ENCODE peak calls at places on chromosomes 11 and 22, in nine cellular contexts. L is PC-3; U is kidney; R is H1; Q is CD4-positive, alpha-beta memory T cell; J is lower lobe of right lung; Z is heart left ventricle; X is CD8-positive, alpha-beta T cell; G is CD8-positive, alpha-beta memory T cell. D is an unnamed sample. For H3K36me3, the result is how much of the 10 kb centered on the place peaks cover.

GRCh38 chr11:92295175-92296137 is 70.8 kb downstream of the FAT3 start:
- DNase-seq in U (no peak), G (no peak), X (no peak), Q (no peak), J (no peak), Z (no peak), R (no peak), L (peak), D (no peak)

GRCh38 chr11:27716850-27717249 is 16.6 kb upstream of the BDNF start:
- DNase-seq in G (no peak), J (no peak), Q (no peak), R (no peak), U (no peak), L (peak), Z (no peak), X (no peak), D (no peak)

GRCh38 chr22:40218723-40219294 is 41.1 kb downstream of the TNRC6B start:
- DNase-seq in L (no peak), X (no peak), U (no peak), G (no peak), R (no peak), J (no peak), Q (no peak), Z (no peak), D (no peak)

GRCh38 chr22:49972163-49973017 is 11.8 kb downstream of the PIM3 start:
- DNase-seq in R (peak), L (no peak), G (no peak), Q (no peak), X (no peak), U (peak), J (peak), Z (peak), D (no peak)

GRCh38 chr11:87239001-87239400 is 201.3 kb downstream of the TMEM135 start:
- DNase-seq in Q (no peak), R (no peak), L (no peak), U (no peak), X (no peak), G (no peak), Z (no peak), J (no peak), D (no peak)

GRCh38 chr22:30245985-30246901 is at the start of gene LIF:
- DNase-seq in L (no peak), X (peak), Z (no peak), G (peak), J (no peak), R (peak), U (no peak), Q (peak), D (no peak)

GRCh38 chr11:66278396-66279091 is 569 bp downstream of the CNIH2 start:
- DNase-seq in U (no peak), X (no peak), Q (no peak), Z (no peak), R (no peak), L (peak), J (no peak), G (no peak), D (no peak)

GRCh38 chr22:37803195-37803635 is 4.5 kb upstream of the GCAT start:
- DNase-seq in X (no peak), J (no peak), G (no peak), Z (no peak), U (no peak), R (no peak), L (no peak), Q (no peak), D (no peak)

GRCh38 chr11:94728541-94728940 is 39.6 kb upstream of the AMOTL1 start:
- DNase-seq in J (no peak), X (no peak), G (no peak), Q (no peak), U (no peak), R (no peak), Z (no peak), L (peak), D (no peak)

GRCh38 chr11:1401656-1402221 is 12.0 kb downstream of the BRSK2 start:
- DNase-seq in U (peak), L (peak), Q (peak), G (no peak), X (peak), J (peak), Z (peak), R (peak), D (no peak)

GRCh38 chr11:110317516-110317932 is 21.1 kb upstream of the RDX start:
- DNase-seq in G (no peak), R (no peak), J (no peak), X (no peak), Q (no peak), L (peak), Z (peak), U (no peak), D (no peak)

GRCh38 chr22:40714514-40714966 is 35.3 kb downstream of the MCHR1 start:
- DNase-seq in G (no peak), Q (no peak), L (peak), J (no peak), Z (no peak), R (peak), U (no peak), X (no peak), D (no peak)

GRCh38 chr11:61730222-61730994 is 22.0 kb upstream of the MYRF start:
- DNase-seq in Z (no peak), L (peak), R (no peak), J (no peak), U (peak), Q (no peak), X (no peak), G (no peak), D (no peak)

GRCh38 chr11:134535029-134536025 is 123.3 kb upstream of the B3GAT1 start:
- DNase-seq in R (peak), U (peak), Z (peak), L (no peak), X (no peak), J (no peak), Q (no peak), G (no peak), D (no peak)

GRCh38 chr22:35971418-35972119 is 57.1 kb downstream of the RBFOX2 start:
- DNase-seq in R (no peak), U (no peak), L (no peak), J (no peak), G (no peak), Z (peak), Q (no peak), X (no peak), D (no peak)

GRCh38 chr22:20131856-20132685 is 467 bp downstream of the ZDHHC8 start:
- DNase-seq in X (no peak), Z (no peak), J (peak), R (no peak), U (no peak), L (no peak), Q (peak), G (no peak), D (no peak)

GRCh38 chr22:35961480-35961902 is 67.1 kb downstream of the RBFOX2 start:
- DNase-seq in G (no peak), U (peak), Q (no peak), R (peak), J (no peak), Z (peak), L (no peak), X (no peak), D (no peak)

GRCh38 chr11:32396331-32396730 is 39.0 kb downstream of the WT1 start:
- DNase-seq in U (no peak), R (no peak), X (no peak), Q (no peak), Z (no peak), L (no peak), J (no peak), G (no peak), D (no peak)

GRCh38 chr22:49997932-49998717 is 14.4 kb downstream of the IL17REL start:
- DNase-seq in R (no peak), G (no peak), L (no peak), Z (no peak), U (peak), Q (no peak), J (peak), X (no peak), D (no peak)

GRCh38 chr11:29184939-29185890 is 831.6 kb downstream of the KCNA4 start:
- DNase-seq in Q (no peak), G (no peak), Z (no peak), X (no peak), U (no peak), R (no peak), L (peak), J (no peak), D (no peak)

GRCh38 chr11:71076525-71077304 is 175.7 kb downstream of the SHANK2 start:
- DNase-seq in Q (no peak), G (no peak), L (no peak), R (no peak), J (no peak), X (no peak), Z (no peak), U (no peak), D (no peak)

GRCh38 chr11:59463176-59463575 is 6.4 kb downstream of the OR4D6 start:
- DNase-seq in R (no peak), Q (no peak), G (no peak), J (no peak), U (no peak), L (peak), X (no peak), Z (no peak), D (no peak)

GRCh38 chr11:37973926-37974325 is 1375.9 kb upstream of the RAG2 start:
- DNase-seq in R (no peak), X (no peak), L (no peak), U (no peak), J (no peak), Z (no peak), Q (no peak), G (no peak), D (no peak)

GRCh38 chr11:74683941-74684481 is 47.2 kb downstream of the CHRDL2 start:
- DNase-seq in U (peak), Q (no peak), X (no peak), Z (no peak), J (peak), R (peak), L (peak), G (no peak), D (no peak)

GRCh38 chr22:19039448-19039780 is 82.8 kb downstream of the DGCR2 start:
- DNase-seq in J (peak), X (no peak), L (no peak), G (no peak), Z (no peak), R (no peak), Q (no peak), U (peak), D (no peak)

GRCh38 chr11:78022397-78023396 is at the start of gene KCTD14:
- DNase-seq in U (peak), X (no peak), Z (no peak), J (peak), L (no peak), G (no peak), R (peak), Q (no peak), D (no peak)

GRCh38 chr22:37880668-37881440 is 25.2 kb upstream of the MICALL1 start:
- DNase-seq in J (no peak), X (no peak), R (no peak), Z (no peak), U (peak), G (no peak), Q (no peak), L (peak), D (no peak)

GRCh38 chr11:62548545-62549335 is 2.1 kb upstream of the AHNAK start:
- DNase-seq in R (no peak), X (no peak), Q (no peak), J (no peak), G (no peak), U (no peak), L (peak), Z (peak), D (no peak)

GRCh38 chr11:116972692-116973091 is 125.5 kb downstream of the SIK3 start:
- DNase-seq in R (no peak), U (no peak), J (no peak), G (no peak), X (no peak), L (no peak), Q (no peak), Z (no peak), D (no peak)

GRCh38 chr11:29432719-29433325 is 584.0 kb downstream of the KCNA4 start:
- DNase-seq in Q (no peak), R (no peak), U (no peak), L (peak), G (no peak), J (no peak), X (no peak), Z (no peak), D (no peak)

GRCh38 chr11:131692961-131693360 is 322.5 kb downstream of the NTM start:
- DNase-seq in J (no peak), G (no peak), Q (no peak), X (no peak), Z (no peak), U (no peak), L (no peak), R (no peak), D (no peak)

DNA sequence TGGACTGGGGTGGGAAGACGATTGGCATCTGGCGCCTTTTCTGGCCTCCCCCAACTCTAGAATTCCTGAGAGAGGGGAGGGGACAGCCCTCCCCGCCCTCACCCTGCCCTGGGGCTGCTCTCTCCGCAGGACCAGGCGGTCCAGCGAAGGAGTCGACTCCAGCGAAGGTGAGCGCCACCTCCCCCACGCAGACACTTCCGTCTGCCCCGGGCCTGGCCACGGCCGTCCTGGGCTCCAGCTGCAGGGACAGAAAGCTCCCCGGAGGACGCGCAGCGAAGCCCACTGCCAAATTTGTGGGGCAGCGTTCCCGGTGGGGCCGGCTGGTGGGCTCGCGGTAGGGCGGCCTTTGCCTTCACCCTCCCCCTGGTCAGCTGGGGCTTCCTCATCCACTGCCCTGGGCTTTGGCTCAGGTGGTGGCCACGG is 670 bp downstream of the SSH3 start:
- DNase-seq in Q (peak), J (peak), G (peak), R (peak), X (peak), Z (peak), L (peak), U (peak), D (no peak)
- H3K27ac ChIP-seq in Q (peak), J (peak), G (no peak), R (no peak), X (no peak), Z (peak), L (peak), U (no peak), D (peak)

GRCh38 chr22:45855961-45856360 is 121.0 kb downstream of the WNT7B start:
- DNase-seq in Z (no peak), Q (no peak), G (no peak), X (no peak), R (no peak), L (no peak), J (no peak), U (no peak), D (no peak)

GRCh38 chr22:45846952-45847351 is 130.0 kb downstream of the WNT7B start:
- DNase-seq in G (no peak), R (no peak), L (no peak), U (no peak), X (no peak), Z (no peak), Q (no peak), J (no peak), D (no peak)

GRCh38 chr22:45857519-45857918 is 119.4 kb downstream of the WNT7B start:
- DNase-seq in L (no peak), J (no peak), Q (no peak), G (no peak), R (no peak), X (no peak), U (no peak), Z (no peak), D (no peak)

GRCh38 chr22:45848904-45849303 is 128.1 kb downstream of the WNT7B start:
- DNase-seq in X (no peak), Q (no peak), R (no peak), G (no peak), U (no peak), L (no peak), J (no peak), Z (no peak), D (no peak)

GRCh38 chr22:45852826-45853225 is 124.1 kb downstream of the WNT7B start:
- DNase-seq in X (no peak), R (no peak), L (no peak), G (no peak), U (no peak), J (no peak), Q (no peak), Z (no peak), D (no peak)
- H3K36me3 ChIP-seq in X (under half), R (under half), L (under half), G (under half), U (under half), J (under half), Q (under half), Z (under half), D (under half)

DNA sequence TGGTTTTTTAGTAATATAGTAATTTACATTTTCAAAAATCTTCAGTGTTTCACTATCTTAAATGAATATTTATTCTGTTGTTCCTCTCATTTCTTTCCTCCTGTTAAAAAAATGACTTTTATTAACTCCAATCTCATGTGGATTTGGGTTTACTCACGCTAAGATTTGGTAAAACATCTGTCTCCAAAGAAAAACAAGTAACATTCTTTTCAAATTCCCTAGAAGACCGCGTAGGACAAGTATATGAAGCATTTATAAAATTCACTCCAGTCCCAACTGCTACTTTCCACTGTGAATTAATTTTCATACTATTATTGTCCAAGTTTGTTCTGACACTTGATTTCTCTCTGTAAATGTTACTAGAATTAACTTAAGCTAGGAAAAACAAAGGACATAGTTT is 26.2 kb downstream of the SBF2 start:
- DNase-seq in X (no peak), L (no peak), J (no peak), U (no peak), R (no peak), G (no peak), Z (no peak), Q (no peak), D (no peak)
- H3K27ac ChIP-seq in X (no peak), L (no peak), J (no peak), U (no peak), R (no peak), G (no peak), Z (no peak), Q (no peak), D (no peak)

GRCh38 chr22:32396255-32396654 is 15.8 kb downstream of the RTCB start:
- DNase-seq in L (no peak), U (no peak), J (no peak), Q (no peak), R (no peak), Z (no peak), X (no peak), G (no peak), D (no peak)

GRCh38 chr22:32401486-32401885 is 10.6 kb downstream of the RTCB start:
- DNase-seq in U (no peak), L (no peak), G (no peak), R (no peak), Q (no peak), J (no peak), X (no peak), Z (no peak), D (no peak)

GRCh38 chr22:32395107-32395506 is 16.9 kb downstream of the RTCB start:
- DNase-seq in L (no peak), Z (no peak), G (no peak), R (no peak), X (no peak), Q (no peak), J (no peak), U (no peak), D (no peak)

DNA sequence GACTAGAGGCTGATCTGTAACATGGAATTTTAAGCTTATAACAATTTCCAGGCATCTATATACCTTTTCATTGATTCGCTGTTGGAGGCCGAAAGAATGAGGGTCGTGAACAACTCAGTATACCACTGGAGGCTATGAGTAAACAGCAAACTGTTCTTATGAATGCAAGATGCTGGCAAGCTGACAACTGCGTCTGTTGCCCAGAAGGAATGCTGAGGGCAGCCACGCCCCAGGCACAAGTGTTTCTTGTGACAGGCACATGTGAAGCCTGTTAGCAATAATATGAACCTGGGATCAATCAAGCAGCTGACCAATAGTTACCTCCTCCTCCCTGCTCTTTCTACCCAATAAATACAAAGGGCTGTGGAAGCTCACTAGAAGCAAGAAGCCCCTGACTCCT is 15.3 kb downstream of the RTCB start:
- DNase-seq in Z (no peak), L (peak), R (no peak), J (peak), G (no peak), X (no peak), Q (no peak), U (no peak), D (no peak)
- H3K36me3 ChIP-seq in Z (half or more), L (under half), R (half or more), J (half or more), G (half or more), X (half or more), Q (half or more), U (half or more), D (half or more)

DNA sequence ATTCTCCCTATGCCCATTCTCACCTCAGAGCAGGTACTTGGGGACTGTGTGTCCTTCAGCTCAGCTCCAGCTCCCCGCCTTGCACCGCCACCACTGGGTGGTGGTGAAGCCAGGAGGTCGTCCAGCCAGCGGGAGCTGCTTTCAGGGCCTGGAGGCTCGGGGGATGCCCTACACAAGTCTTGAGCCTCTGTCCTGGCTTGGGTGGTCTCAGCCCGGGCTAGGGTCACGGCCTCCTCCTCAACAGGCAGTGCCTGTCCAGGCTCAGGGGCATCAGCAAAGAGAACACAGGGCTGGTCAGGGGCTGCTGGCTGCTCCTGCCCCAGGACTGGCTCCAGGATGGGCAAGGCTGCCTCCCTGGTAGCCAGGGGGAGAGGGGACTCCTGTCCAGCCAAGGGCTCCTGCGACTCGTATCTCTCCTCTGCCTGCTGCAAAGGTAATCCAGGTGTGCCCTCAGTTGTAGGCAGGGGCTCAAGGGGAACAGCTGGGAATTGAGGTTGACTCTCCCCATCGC is 12.2 kb downstream of the TNKS1BP1 start:
- DNase-seq in Z (no peak), U (peak), X (no peak), G (no peak), R (no peak), Q (no peak), L (peak), J (no peak), D (no peak)
- H3K27ac ChIP-seq in Z (peak), U (no peak), X (no peak), G (no peak), R (no peak), Q (no peak), L (no peak), J (peak), D (no peak)

D was measured in effector memory CD4-positive, alpha-beta T cell.